ENCODE peak calls at places on chromosomes 4 and X, in six cellular contexts. B, R, G, Z, A and D are unnamed samples. For H3K9me3, the result is how much of the 10 kb centered on the place peaks cover.

GRCh38 chr4:3514806-3515421 is 17.3 kb downstream of the LRPAP1 start:
- DNase-seq in B (no peak), R (peak), G (no peak), Z (no peak), A (no peak), D (no peak)

GRCh38 chrX:7926501-7926900 is 712 bp downstream of the PNPLA4 start:
- DNase-seq in B (peak), R (no peak), G (no peak), Z (no peak), A (no peak), D (no peak)

GRCh38 chrX:15500497-15500966 is at the start of gene BMX:
- DNase-seq in B (no peak), R (no peak), G (no peak), Z (no peak), A (no peak), D (no peak)

GRCh38 chr4:39706334-39706733 is 8.4 kb downstream of the UBE2K start:
- DNase-seq in B (peak), R (no peak), G (no peak), Z (no peak), A (no peak), D (no peak)

GRCh38 chr4:13989496-13989895 is 362.0 kb upstream of the BOD1L1 start:
- DNase-seq in B (peak), R (no peak), G (no peak), Z (no peak), A (no peak), D (no peak)

GRCh38 chr4:28287837-28288236 is 1427.2 kb downstream of the STIM2 start:
- DNase-seq in B (peak), R (no peak), G (peak), Z (no peak), A (no peak), D (no peak)

GRCh38 chr4:183495182-183495581 is 9.7 kb upstream of the ING2 start:
- DNase-seq in B (no peak), R (no peak), G (no peak), Z (no peak), A (no peak), D (no peak)

GRCh38 chrX:136260801-136261200 is 9.6 kb upstream of the MAP7D3 start:
- DNase-seq in B (peak), R (no peak), G (no peak), Z (no peak), A (no peak), D (no peak)

GRCh38 chr4:119525771-119526712 is 102.6 kb downstream of the PDE5A start:
- DNase-seq in B (peak), R (no peak), G (no peak), Z (no peak), A (no peak), D (no peak)

GRCh38 chrX:8820910-8821527 is 19.8 kb upstream of the FAM9A start:
- DNase-seq in B (peak), R (no peak), G (no peak), Z (no peak), A (no peak), D (no peak)

GRCh38 chrX:107562482-107562881 is 65.8 kb upstream of the PRPS1 start:
- DNase-seq in B (peak), R (no peak), G (no peak), Z (no peak), A (no peak), D (no peak)

GRCh38 chr4:1588306-1588705 is 95.8 kb downstream of the FAM53A start:
- DNase-seq in B (no peak), R (peak), G (no peak), Z (no peak), A (no peak), D (no peak)

GRCh38 chr4:1591107-1591506 is 93.0 kb downstream of the FAM53A start:
- DNase-seq in B (no peak), R (no peak), G (no peak), Z (no peak), A (no peak), D (no peak)

GRCh38 chr4:1590244-1590643 is 93.9 kb downstream of the FAM53A start:
- DNase-seq in B (no peak), R (no peak), G (no peak), Z (no peak), A (no peak), D (no peak)

GRCh38 chr4:1592179-1593037 is 91.7 kb downstream of the FAM53A start:
- DNase-seq in B (no peak), R (peak), G (no peak), Z (no peak), A (no peak), D (peak)

GRCh38 chr4:1589098-1589497 is 95.0 kb downstream of the FAM53A start:
- DNase-seq in B (no peak), R (no peak), G (no peak), Z (no peak), A (no peak), D (no peak)
- H3K9me3 ChIP-seq in B (under half), R (under half), G (under half), Z (under half), A (under half), D (under half)

DNA sequence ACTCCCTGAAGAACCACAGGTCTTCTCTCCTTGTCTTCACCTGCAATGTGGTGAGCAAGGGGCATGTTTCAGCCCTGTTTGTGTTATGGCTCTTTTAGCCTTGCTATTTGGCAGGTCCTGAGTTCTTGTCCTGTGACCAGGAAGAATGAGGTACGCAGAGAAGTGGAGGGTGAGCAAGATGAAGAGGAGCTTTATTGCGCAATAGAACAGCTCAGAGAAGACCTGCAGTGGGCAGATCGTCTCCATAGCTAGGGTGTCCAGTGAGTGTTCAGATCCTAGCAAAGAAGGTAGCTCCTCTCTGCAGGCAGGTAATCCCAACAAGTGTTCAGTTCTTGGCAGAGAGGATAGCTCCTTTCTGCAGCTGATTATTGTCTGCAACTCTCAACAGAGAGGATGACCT is 672.9 kb downstream of the SH3BGRL start:
- DNase-seq in B (no peak), R (no peak), G (no peak), Z (no peak), A (no peak), D (no peak)
- H3K9me3 ChIP-seq in B (under half), R (under half), G (under half), Z (under half), A (under half), D (under half)

DNA sequence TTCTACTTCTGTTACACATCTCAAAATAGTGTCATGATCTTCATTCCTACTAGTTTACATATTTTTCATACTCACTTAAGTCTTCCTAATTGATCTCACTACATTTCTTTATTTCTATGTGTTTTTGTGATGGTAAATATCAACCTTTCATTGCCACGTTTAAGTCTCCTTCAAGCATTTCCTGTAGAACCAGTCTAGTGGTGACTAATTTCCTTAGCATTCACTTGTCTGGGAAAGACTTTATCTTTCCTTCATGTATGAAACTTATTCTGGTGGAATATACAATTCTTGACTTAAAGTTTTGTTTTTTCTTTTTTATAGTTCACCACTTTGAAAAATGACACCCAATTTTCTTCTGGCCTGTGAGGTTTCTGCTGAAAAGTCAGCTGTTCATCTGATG is 181.4 kb upstream of the NEIL3 start:
- DNase-seq in B (peak), R (no peak), G (no peak), Z (no peak), A (no peak), D (no peak)
- H3K9me3 ChIP-seq in B (under half), R (under half), G (under half), Z (under half), A (under half), D (under half)

GRCh38 chr4:45078201-45078600 is 351.8 kb upstream of the GNPDA2 start:
- DNase-seq in B (no peak), R (no peak), G (no peak), Z (no peak), A (no peak), D (no peak)
- H3K9me3 ChIP-seq in B (under half), R (under half), G (under half), Z (under half), A (under half), D (under half)

GRCh38 chr4:608236-608635 is 17.1 kb upstream of the PDE6B start:
- DNase-seq in B (no peak), R (no peak), G (no peak), Z (no peak), A (no peak), D (no peak)
- H3K9me3 ChIP-seq in B (under half), R (under half), G (under half), Z (under half), A (under half), D (under half)

DNA sequence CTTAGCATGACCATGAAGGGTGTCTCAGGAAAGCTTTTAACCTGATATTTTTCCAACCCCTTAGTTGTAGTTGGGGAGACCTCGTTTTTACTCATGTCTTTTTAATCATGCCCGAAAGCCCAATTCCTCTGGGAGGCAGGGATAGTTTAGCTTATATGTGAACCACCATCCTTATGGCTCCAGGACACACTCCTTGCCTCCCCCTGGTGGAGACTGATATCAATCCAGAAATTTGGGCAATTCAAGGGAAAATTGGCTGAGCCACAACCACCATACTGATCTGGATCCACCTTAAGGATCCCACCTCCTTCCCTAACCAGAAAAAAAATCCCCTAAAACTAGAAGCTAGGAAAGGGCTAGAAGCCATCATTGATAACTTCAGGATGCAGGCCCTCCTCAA is 13.4 kb upstream of the COL25A1 start:
- DNase-seq in B (peak), R (no peak), G (no peak), Z (no peak), A (no peak), D (no peak)
- H3K9me3 ChIP-seq in B (under half), R (under half), G (under half), Z (under half), A (under half), D (under half)

DNA sequence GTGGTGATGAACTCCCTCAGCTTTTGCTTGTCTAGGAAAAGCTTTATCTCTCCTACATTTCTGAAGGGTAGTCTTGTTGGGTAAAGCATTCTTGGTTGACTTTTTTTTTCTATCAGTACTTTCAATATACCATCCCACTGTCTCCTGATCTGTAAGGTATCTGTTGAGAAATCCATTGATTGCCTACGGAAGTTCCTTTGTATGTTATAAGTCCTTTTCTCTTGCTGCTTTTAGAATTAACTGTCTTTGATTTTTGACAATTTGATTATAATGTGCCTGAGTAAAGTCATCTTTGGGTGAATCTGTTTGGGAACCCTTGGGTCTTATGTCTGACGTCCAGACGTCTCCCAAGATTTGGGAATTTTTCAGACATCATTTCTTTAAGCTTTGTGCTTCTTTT is 30.8 kb downstream of the SCLT1 start:
- DNase-seq in B (no peak), R (no peak), G (no peak), Z (no peak), A (no peak), D (no peak)
- H3K9me3 ChIP-seq in B (under half), R (under half), G (under half), Z (under half), A (under half), D (under half)

DNA sequence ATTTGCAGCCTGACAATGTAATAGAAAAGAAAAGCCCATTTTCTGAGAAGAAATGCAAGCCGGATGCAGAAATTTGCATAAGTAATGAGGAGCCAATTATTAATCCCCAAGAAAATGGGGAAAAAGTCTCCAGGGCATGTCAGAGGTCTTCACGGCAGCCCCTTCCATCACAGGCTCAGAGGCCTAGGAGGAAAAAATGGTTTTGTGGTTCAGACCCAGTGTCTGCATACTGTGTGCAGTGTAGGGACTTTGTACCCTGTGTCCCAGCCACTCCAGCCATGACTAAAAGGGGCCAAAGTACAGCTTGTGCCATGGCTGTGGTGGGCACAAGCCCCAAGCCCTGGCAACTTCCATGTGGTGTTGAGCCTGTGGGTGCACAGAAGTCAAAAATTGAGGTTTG is 92.2 kb downstream of the SH3BGRL start:
- DNase-seq in B (no peak), R (no peak), G (no peak), Z (no peak), A (no peak), D (no peak)
- H3K9me3 ChIP-seq in B (under half), R (under half), G (under half), Z (under half), A (under half), D (under half)

DNA sequence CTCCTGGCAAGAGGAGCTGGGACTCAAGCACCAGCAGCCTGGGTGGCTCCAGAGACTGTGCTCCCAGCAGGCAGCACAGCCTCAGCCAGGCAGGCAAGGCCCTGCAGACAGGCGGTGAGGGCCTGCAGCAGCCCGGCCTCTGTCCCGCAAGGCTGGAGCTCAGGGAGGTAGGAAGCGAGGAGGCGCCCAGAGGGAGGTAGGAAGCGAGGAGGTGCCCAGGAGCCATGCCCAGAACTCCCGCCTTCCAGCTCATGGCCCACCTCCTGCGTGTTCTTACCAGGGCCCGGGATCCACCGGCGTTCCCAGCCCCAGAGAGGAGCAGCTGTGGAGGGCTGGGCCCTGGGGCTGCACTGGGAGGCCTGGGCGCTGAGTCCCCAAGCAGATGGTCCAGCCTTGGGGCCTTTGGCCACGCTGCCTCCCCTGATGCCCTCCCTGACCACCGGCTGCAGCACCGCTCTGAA is 133.1 kb downstream of the HMX1 start:
- DNase-seq in B (no peak), R (no peak), G (no peak), Z (no peak), A (peak), D (no peak)
- H3K9me3 ChIP-seq in B (under half), R (under half), G (under half), Z (under half), A (under half), D (under half)